ENCODE peak calls at places on chromosomes 7 and 10, in six cellular contexts. A, R, I, W, C and Z are unnamed samples.

GRCh38 chr10:110522365-110522988 is 24.8 kb downstream of the DUSP5 start:
- DNase-seq in I (no peak), W (peak), R (no peak), A (peak), C (no peak), Z (peak)

GRCh38 chr7:2761131-2761624 is 73.2 kb downstream of the AMZ1 start:
- DNase-seq in A (no peak), C (no peak), W (no peak), I (no peak), R (no peak), Z (no peak)

GRCh38 chr10:43316988-43317387 is 50.1 kb upstream of the RASGEF1A start:
- DNase-seq in I (no peak), A (no peak), R (no peak), W (no peak), C (no peak), Z (no peak)

GRCh38 chr10:97086530-97086929 is 99.2 kb downstream of the SLIT1 start:
- DNase-seq in R (no peak), C (no peak), A (no peak), I (no peak), W (no peak), Z (no peak)

GRCh38 chr10:70772627-70773026 is 12.6 kb downstream of the TBATA start:
- DNase-seq in C (peak), R (no peak), A (no peak), I (no peak), W (no peak), Z (no peak)

GRCh38 chr7:25073451-25073850 is 51.6 kb downstream of the CYCS start:
- DNase-seq in W (peak), A (no peak), I (no peak), C (no peak), R (no peak), Z (no peak)

GRCh38 chr7:34991938-34992840 is 45.1 kb downstream of the DPY19L1 start:
- DNase-seq in W (peak), R (peak), A (peak), I (peak), C (peak), Z (no peak)

GRCh38 chr7:5064391-5065106 is 18.9 kb downstream of the RBAK start:
- DNase-seq in A (no peak), R (no peak), I (no peak), W (no peak), C (no peak), Z (peak)

GRCh38 chr10:130398090-130398994 is 262.2 kb downstream of the GLRX3 start:
- DNase-seq in A (no peak), R (no peak), C (no peak), I (no peak), W (no peak), Z (no peak)

GRCh38 chr10:112227331-112227961 is 43.9 kb upstream of the GPAM start:
- DNase-seq in C (no peak), A (peak), I (no peak), W (no peak), R (peak), Z (no peak)

GRCh38 chr7:139650429-139651100 is 127.1 kb downstream of the CLEC2L start:
- DNase-seq in R (no peak), A (peak), W (peak), C (no peak), I (no peak), Z (peak)

GRCh38 chr10:132103116-132103910 is 37.6 kb downstream of the JAKMIP3 start:
- DNase-seq in C (no peak), W (no peak), R (no peak), A (no peak), I (no peak), Z (no peak)

GRCh38 chr10:49713266-49713665 is 33.8 kb downstream of the C10orf53 start:
- DNase-seq in I (no peak), W (no peak), C (no peak), R (no peak), A (no peak), Z (no peak)

GRCh38 chr10:8088504-8088903 is 34.0 kb downstream of the GATA3 start:
- DNase-seq in C (no peak), R (no peak), A (no peak), W (no peak), I (no peak), Z (no peak)

GRCh38 chr7:43877968-43878864 is 8.9 kb upstream of the MRPS24 start:
- DNase-seq in C (no peak), I (no peak), A (no peak), R (no peak), W (no peak), Z (no peak)

GRCh38 chr7:5626456-5626855 is 155.0 kb downstream of the RNF216 start:
- DNase-seq in W (no peak), C (no peak), I (no peak), A (no peak), R (no peak), Z (no peak)

GRCh38 chr10:121307411-121307980 is 290.7 kb downstream of the FGFR2 start:
- DNase-seq in R (no peak), A (peak), W (peak), I (no peak), C (no peak), Z (peak)

GRCh38 chr7:70486977-70487376 is 645.0 kb upstream of the GALNT17 start:
- DNase-seq in A (no peak), I (no peak), W (no peak), C (no peak), R (no peak), Z (no peak)

GRCh38 chr10:88091490-88092061 is 228.2 kb downstream of the PTEN start:
- DNase-seq in W (no peak), C (no peak), A (peak), I (no peak), R (peak), Z (peak)

GRCh38 chr10:133457100-133457841 is 3.5 kb downstream of the SCART1 start:
- DNase-seq in W (no peak), C (peak), A (no peak), R (no peak), I (no peak), Z (no peak)

GRCh38 chr10:69176823-69177222 is 3.2 kb upstream of the SUPV3L1 start:
- DNase-seq in I (no peak), W (no peak), A (no peak), C (no peak), R (no peak), Z (no peak)

GRCh38 chr10:78417425-78418370 is 384.0 kb downstream of the RPS24 start:
- DNase-seq in I (no peak), W (no peak), C (peak), A (no peak), R (no peak), Z (no peak)

GRCh38 chr10:132376394-132376851 is 20.6 kb upstream of the PWWP2B start:
- DNase-seq in W (no peak), C (no peak), A (no peak), I (no peak), R (no peak), Z (no peak)

GRCh38 chr7:117118579-117119180 is 165.4 kb downstream of the ST7 start:
- DNase-seq in I (no peak), A (no peak), C (no peak), R (no peak), W (no peak), Z (no peak)

GRCh38 chr7:33905389-33906032 is at the start of gene BMPER:
- DNase-seq in C (no peak), I (peak), A (peak), R (no peak), W (peak), Z (no peak)

GRCh38 chr7:120089968-120090367 is 183.0 kb upstream of the KCND2 start:
- DNase-seq in R (peak), I (no peak), W (no peak), A (no peak), C (no peak), Z (no peak)

GRCh38 chr10:100109670-100110069 is 28.0 kb upstream of the CPN1 start:
- DNase-seq in A (no peak), I (no peak), W (no peak), R (no peak), C (no peak), Z (no peak)

GRCh38 chr7:99644436-99644835 is 27.7 kb downstream of the ZSCAN25 start:
- DNase-seq in I (no peak), C (no peak), W (no peak), A (no peak), R (no peak), Z (no peak)

GRCh38 chr10:75019360-75019759 is 92.1 kb upstream of the SAMD8 start:
- DNase-seq in C (no peak), W (peak), A (peak), R (peak), I (peak), Z (no peak)

GRCh38 chr10:101233863-101234262 is 4.6 kb upstream of the LBX1 start:
- DNase-seq in I (no peak), A (no peak), C (no peak), R (no peak), W (no peak), Z (no peak)

GRCh38 chr10:5078781-5079180 is 15.4 kb upstream of the AKR1C3 start:
- DNase-seq in R (peak), C (no peak), I (no peak), W (no peak), A (peak), Z (peak)